ENCODE peak calls at places on chromosomes 3 and 15, in ten cellular contexts. X, O, V, E, F, U, T, S, Q and Z are unnamed samples.
A peak's percentile ranks its signal among the peaks of the same experiment; 100 is the strongest.

GRCh38 chr15:80558631-80559319 is 136.3 kb upstream of the ABHD17C start:
- ATAC-seq in X (no peak), O (no peak), V (no peak), E (no peak), F (peak; percentile 13), U (no peak), T (no peak), S (no peak), Q (peak; percentile 7), Z (no peak)

GRCh38 chr15:60555814-60556213 is 76.9 kb upstream of the ICE2 start:
- ATAC-seq in X (no peak), O (no peak), V (no peak), E (no peak), F (no peak), U (no peak), T (no peak), S (no peak), Q (no peak), Z (no peak)

GRCh38 chr15:31442203-31443090 is 115.8 kb downstream of the KLF13 start:
- ATAC-seq in X (no peak), O (peak; percentile 50), V (peak; percentile 64), E (peak; percentile 50), F (no peak), U (peak; percentile 70), T (peak; percentile 29), S (peak; percentile 64), Q (no peak), Z (peak; percentile 78)

GRCh38 chr3:30294241-30294667 is 312.1 kb upstream of the TGFBR2 start:
- ATAC-seq in X (no peak), O (peak; percentile 41), V (peak; percentile 31), E (peak; percentile 62), F (no peak), U (peak; percentile 71), T (no peak), S (no peak), Q (no peak), Z (peak; percentile 65)

GRCh38 chr3:138889792-138890191 is 55.1 kb upstream of the PIK3CB start:
- ATAC-seq in X (no peak), O (no peak), V (no peak), E (no peak), F (no peak), U (no peak), T (no peak), S (no peak), Q (no peak), Z (no peak)

GRCh38 chr3:50336452-50337174 is 4.0 kb downstream of the RASSF1 start:
- ATAC-seq in X (peak; percentile 64), O (peak; percentile 16), V (no peak), E (peak; percentile 1), F (peak; percentile 47), U (peak; percentile 39), T (peak; percentile 35), S (peak; percentile 18), Q (no peak), Z (no peak)

GRCh38 chr3:50610992-50611463 is 546 bp downstream of the CISH start:
- ATAC-seq in X (no peak), O (no peak), V (peak; percentile 0), E (no peak), F (no peak), U (no peak), T (no peak), S (no peak), Q (no peak), Z (no peak)

GRCh38 chr3:178719036-178719635 is 182.9 kb downstream of the KCNMB2 start:
- ATAC-seq in X (no peak), O (peak; percentile 67), V (peak; percentile 48), E (no peak), F (no peak), U (no peak), T (no peak), S (no peak), Q (no peak), Z (no peak)

GRCh38 chr15:24676431-24676830 is 856 bp downstream of the NPAP1 start:
- ATAC-seq in X (no peak), O (no peak), V (no peak), E (no peak), F (no peak), U (no peak), T (no peak), S (no peak), Q (no peak), Z (no peak)

GRCh38 chr15:95291878-95292472 is 1038.5 kb upstream of the NR2F2 start:
- ATAC-seq in X (no peak), O (no peak), V (no peak), E (no peak), F (peak; percentile 59), U (peak; percentile 85), T (no peak), S (peak; percentile 65), Q (peak; percentile 39), Z (no peak)

GRCh38 chr3:177106594-177106993 is 90.7 kb downstream of the TBL1XR1 start:
- ATAC-seq in X (peak; percentile 56), O (no peak), V (no peak), E (no peak), F (no peak), U (no peak), T (no peak), S (no peak), Q (no peak), Z (no peak)

GRCh38 chr3:5195605-5196004 is 8.1 kb downstream of the EDEM1 start:
- ATAC-seq in X (no peak), O (peak; percentile 52), V (peak; percentile 36), E (peak; percentile 42), F (peak; percentile 56), U (peak; percentile 33), T (no peak), S (no peak), Q (peak; percentile 82), Z (no peak)

GRCh38 chr3:71890356-71890931 is 105.5 kb upstream of the PROK2 start:
- ATAC-seq in X (no peak), O (peak; percentile 79), V (peak; percentile 87), E (no peak), F (no peak), U (no peak), T (no peak), S (no peak), Q (no peak), Z (peak; percentile 86)

GRCh38 chr3:4899654-4900236 is 79.5 kb upstream of the BHLHE40 start:
- ATAC-seq in X (no peak), O (no peak), V (no peak), E (no peak), F (peak; percentile 59), U (no peak), T (no peak), S (no peak), Q (peak; percentile 36), Z (no peak)

GRCh38 chr15:100931143-100931890 is 12.2 kb downstream of the LRRK1 start:
- ATAC-seq in X (no peak), O (no peak), V (no peak), E (no peak), F (no peak), U (no peak), T (no peak), S (no peak), Q (no peak), Z (no peak)

DNA sequence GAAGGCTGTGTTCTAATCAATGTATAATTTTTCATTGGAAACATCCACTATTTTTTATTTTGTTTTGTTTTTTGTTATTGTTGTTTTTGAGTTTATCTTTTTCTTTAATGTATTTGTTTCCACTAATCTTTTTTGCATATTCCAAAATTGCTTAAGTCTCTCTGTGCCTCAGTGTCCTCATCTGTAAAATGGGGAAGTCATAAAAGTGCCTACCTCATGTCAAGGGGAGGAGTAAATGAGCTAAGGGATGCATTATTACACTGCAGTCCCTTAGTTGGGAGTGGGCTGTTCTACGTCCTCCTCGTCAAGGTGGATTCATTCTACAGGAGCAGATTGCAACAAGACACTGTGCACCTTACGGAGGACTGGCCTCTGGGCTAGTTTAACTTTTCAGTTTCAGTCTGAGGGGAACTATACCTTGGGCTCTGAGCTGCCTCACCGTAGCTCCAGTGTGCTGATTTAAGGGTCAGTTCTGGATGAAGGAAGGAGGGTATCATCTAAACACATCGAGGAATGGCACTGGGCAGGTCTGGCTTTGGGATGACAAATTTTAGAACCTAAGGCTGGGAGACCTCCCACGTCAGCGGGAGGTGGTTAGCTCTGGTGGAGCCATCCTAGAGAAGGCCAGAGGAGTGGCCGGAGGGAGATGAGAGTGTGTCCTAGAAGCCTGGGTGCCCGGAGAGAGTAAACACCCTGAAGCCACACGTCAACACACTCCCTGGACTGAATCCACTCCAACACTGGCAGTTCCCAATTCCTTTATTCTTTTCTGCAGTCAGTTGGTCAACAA is 5.1 kb upstream of the SRP14 start:
- ATAC-seq in X (peak; percentile 31), O (no peak), V (no peak), E (no peak), F (no peak), U (no peak), T (no peak), S (peak; percentile 1), Q (no peak), Z (no peak)
- H3K27me3 ChIP-seq in X (no peaks in the 10 kb centered on the region), O (no peaks in the 10 kb centered on the region), V (no peaks in the 10 kb centered on the region), E (no peaks in the 10 kb centered on the region), F (no peaks in the 10 kb centered on the region), U (no peaks in the 10 kb centered on the region), T (no peaks in the 10 kb centered on the region), S (no peaks in the 10 kb centered on the region), Q (no peaks in the 10 kb centered on the region), Z (no peaks in the 10 kb centered on the region)

DNA sequence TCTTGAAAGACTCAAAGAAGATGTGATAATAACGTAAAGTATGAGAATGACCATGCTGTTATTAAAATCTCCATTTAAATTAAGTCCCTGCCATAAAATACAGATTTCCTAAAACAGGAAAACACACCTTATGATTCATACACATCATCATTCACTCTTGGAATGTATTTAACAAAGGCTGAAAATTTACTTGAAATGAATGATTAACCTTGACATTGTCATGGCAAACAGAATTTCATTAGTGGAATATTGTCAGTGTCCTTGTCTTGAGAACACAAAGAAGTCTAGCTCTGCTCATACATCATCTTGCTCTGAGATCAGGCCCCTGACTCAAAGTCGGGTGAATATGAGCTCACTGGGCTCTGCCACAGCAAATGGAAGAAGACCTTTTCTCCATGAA is 313.9 kb downstream of the FGF12 start:
- ATAC-seq in X (no peak), O (no peak), V (no peak), E (no peak), F (no peak), U (no peak), T (no peak), S (no peak), Q (no peak), Z (no peak)
- H3K27me3 ChIP-seq in X (no peaks in the 10 kb centered on the region), O (no peaks in the 10 kb centered on the region), V (no peaks in the 10 kb centered on the region), E (no peaks in the 10 kb centered on the region), F (peaks cover 27% of the 10 kb centered on the region), U (peaks cover 27% of the 10 kb centered on the region), T (no peaks in the 10 kb centered on the region), S (peaks cover 24% of the 10 kb centered on the region), Q (peaks cover 16% of the 10 kb centered on the region), Z (peaks cover 17% of the 10 kb centered on the region)

DNA sequence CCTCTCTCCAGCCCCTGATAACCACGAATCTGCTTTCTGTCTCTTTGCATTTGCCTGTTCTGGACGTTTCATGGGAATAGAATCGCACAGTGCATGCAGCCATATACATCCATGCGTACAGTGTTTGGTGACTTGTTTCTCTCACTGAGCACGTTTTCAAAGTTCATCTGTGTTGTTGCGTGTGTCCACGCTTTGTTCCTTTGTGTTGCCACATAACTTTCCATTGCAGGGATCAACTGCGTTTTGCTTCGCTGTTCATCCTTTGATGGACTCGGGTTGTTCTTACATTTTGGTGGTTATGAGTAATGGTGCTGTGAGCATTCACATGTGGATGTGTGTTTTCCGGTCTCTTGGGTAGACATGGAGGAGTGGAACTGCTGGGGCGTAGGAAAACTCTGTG is 56.4 kb upstream of the TAMM41 start:
- ATAC-seq in X (no peak), O (no peak), V (no peak), E (no peak), F (no peak), U (no peak), T (no peak), S (no peak), Q (no peak), Z (no peak)
- H3K27me3 ChIP-seq in X (no peaks in the 10 kb centered on the region), O (no peaks in the 10 kb centered on the region), V (no peaks in the 10 kb centered on the region), E (no peaks in the 10 kb centered on the region), F (no peaks in the 10 kb centered on the region), U (peaks cover 11% of the 10 kb centered on the region), T (no peaks in the 10 kb centered on the region), S (peaks cover 19% of the 10 kb centered on the region), Q (no peaks in the 10 kb centered on the region), Z (peaks cover 7% of the 10 kb centered on the region)

GRCh38 chr15:74123685-74124084 is 6.7 kb upstream of the ISLR2 start:
- ATAC-seq in X (no peak), O (no peak), V (no peak), E (no peak), F (no peak), U (no peak), T (no peak), S (no peak), Q (no peak), Z (no peak)
- H3K27me3 ChIP-seq in X (peaks cover 2% of the 10 kb centered on the region), O (peaks cover 37% of the 10 kb centered on the region), V (no peaks in the 10 kb centered on the region), E (no peaks in the 10 kb centered on the region), F (peaks cover 54% of the 10 kb centered on the region), U (no peaks in the 10 kb centered on the region), T (peaks cover 9% of the 10 kb centered on the region), S (peaks cover 21% of the 10 kb centered on the region), Q (peaks cover 60% of the 10 kb centered on the region), Z (peaks cover 97% of the 10 kb centered on the region)